ENCODE peak calls at places on chromosomes 5 and 9, in six cellular contexts. One of them, this sample, is unnamed.

GRCh38 chr5:6631441-6631840 is 1.4 kb downstream of the NSUN2 start:
- DNase-seq in GM06990: no peak
- DNase-seq in epithelial cell of esophagus: peak
- DNase-seq in testis: no peak
- DNase-seq in tibial nerve: no peak
- DNase-seq in progenitor cell of endocrine pancreas: no peak
- DNase-seq in this sample: no peak

GRCh38 chr9:132249123-132249522 is 87.3 kb downstream of the NTNG2 start:
- DNase-seq in GM06990: no peak
- DNase-seq in epithelial cell of esophagus: no peak
- DNase-seq in testis: no peak
- DNase-seq in tibial nerve: no peak
- DNase-seq in progenitor cell of endocrine pancreas: no peak
- DNase-seq in this sample: no peak

GRCh38 chr5:139178948-139179347 is 19.2 kb downstream of the SIL1 start:
- DNase-seq in GM06990: no peak
- DNase-seq in epithelial cell of esophagus: peak
- DNase-seq in testis: peak
- DNase-seq in tibial nerve: no peak
- DNase-seq in progenitor cell of endocrine pancreas: no peak
- DNase-seq in this sample: no peak

GRCh38 chr5:10663531-10664183 is 97.4 kb downstream of the DAP start:
- DNase-seq in GM06990: no peak
- DNase-seq in epithelial cell of esophagus: no peak
- DNase-seq in testis: peak
- DNase-seq in tibial nerve: no peak
- DNase-seq in progenitor cell of endocrine pancreas: no peak
- DNase-seq in this sample: no peak

GRCh38 chr5:146515473-146516150 is 378 bp downstream of the GPR151 start:
- DNase-seq in GM06990: no peak
- DNase-seq in epithelial cell of esophagus: no peak
- DNase-seq in testis: no peak
- DNase-seq in tibial nerve: no peak
- DNase-seq in progenitor cell of endocrine pancreas: no peak
- DNase-seq in this sample: no peak

GRCh38 chr5:101838329-101838964 is 457.6 kb downstream of the SLCO4C1 start:
- DNase-seq in GM06990: no peak
- DNase-seq in epithelial cell of esophagus: no peak
- DNase-seq in testis: no peak
- DNase-seq in tibial nerve: no peak
- DNase-seq in progenitor cell of endocrine pancreas: no peak
- DNase-seq in this sample: no peak

GRCh38 chr5:177432143-177432904 is 5.8 kb downstream of the GRK6 start:
- DNase-seq in GM06990: no peak
- DNase-seq in epithelial cell of esophagus: no peak
- DNase-seq in testis: no peak
- DNase-seq in tibial nerve: no peak
- DNase-seq in progenitor cell of endocrine pancreas: no peak
- DNase-seq in this sample: no peak

GRCh38 chr9:14585730-14586473 is 107.3 kb downstream of the ZDHHC21 start:
- DNase-seq in GM06990: peak
- DNase-seq in epithelial cell of esophagus: no peak
- DNase-seq in testis: no peak
- DNase-seq in tibial nerve: no peak
- DNase-seq in progenitor cell of endocrine pancreas: no peak
- DNase-seq in this sample: peak

GRCh38 chr9:121720311-121720991 is 69.0 kb downstream of the DAB2IP start:
- DNase-seq in GM06990: no peak
- DNase-seq in epithelial cell of esophagus: peak
- DNase-seq in testis: no peak
- DNase-seq in tibial nerve: no peak
- DNase-seq in progenitor cell of endocrine pancreas: no peak
- DNase-seq in this sample: no peak

GRCh38 chr9:2317591-2317990 is 302.4 kb downstream of the SMARCA2 start:
- DNase-seq in GM06990: no peak
- DNase-seq in epithelial cell of esophagus: peak
- DNase-seq in testis: no peak
- DNase-seq in tibial nerve: no peak
- DNase-seq in progenitor cell of endocrine pancreas: no peak
- DNase-seq in this sample: no peak

GRCh38 chr5:45521067-45521466 is 175.1 kb downstream of the HCN1 start:
- DNase-seq in GM06990: no peak
- DNase-seq in epithelial cell of esophagus: peak
- DNase-seq in testis: peak
- DNase-seq in tibial nerve: no peak
- DNase-seq in progenitor cell of endocrine pancreas: peak
- DNase-seq in this sample: no peak

GRCh38 chr5:172533399-172534228 is 79.3 kb upstream of the SH3PXD2B start:
- DNase-seq in GM06990: peak
- DNase-seq in epithelial cell of esophagus: peak
- DNase-seq in testis: no peak
- DNase-seq in tibial nerve: no peak
- DNase-seq in progenitor cell of endocrine pancreas: no peak
- DNase-seq in this sample: no peak

GRCh38 chr5:166962470-166962869 is 1329.0 kb upstream of the WWC1 start:
- DNase-seq in GM06990: no peak
- DNase-seq in epithelial cell of esophagus: no peak
- DNase-seq in testis: no peak
- DNase-seq in tibial nerve: no peak
- DNase-seq in progenitor cell of endocrine pancreas: no peak
- DNase-seq in this sample: no peak

GRCh38 chr5:169551146-169551545 is 32.4 kb upstream of the SPDL1 start:
- DNase-seq in GM06990: no peak
- DNase-seq in epithelial cell of esophagus: no peak
- DNase-seq in testis: no peak
- DNase-seq in tibial nerve: no peak
- DNase-seq in progenitor cell of endocrine pancreas: no peak
- DNase-seq in this sample: no peak

GRCh38 chr9:105039180-105039799 is 111.3 kb upstream of the ABCA1 start:
- DNase-seq in GM06990: no peak
- DNase-seq in epithelial cell of esophagus: peak
- DNase-seq in testis: no peak
- DNase-seq in tibial nerve: no peak
- DNase-seq in progenitor cell of endocrine pancreas: no peak
- DNase-seq in this sample: no peak

GRCh38 chr5:172412724-172413260 is 41.5 kb downstream of the SH3PXD2B start:
- DNase-seq in GM06990: peak
- DNase-seq in epithelial cell of esophagus: peak
- DNase-seq in testis: peak
- DNase-seq in tibial nerve: peak
- DNase-seq in progenitor cell of endocrine pancreas: no peak
- DNase-seq in this sample: no peak

GRCh38 chr5:134139377-134139851 is 24.9 kb downstream of the TCF7 start:
- DNase-seq in GM06990: no peak
- DNase-seq in epithelial cell of esophagus: no peak
- DNase-seq in testis: peak
- DNase-seq in tibial nerve: no peak
- DNase-seq in progenitor cell of endocrine pancreas: no peak
- DNase-seq in this sample: no peak

GRCh38 chr9:104586496-104587180 is 12.6 kb downstream of the OR13C5 start:
- DNase-seq in GM06990: no peak
- DNase-seq in epithelial cell of esophagus: no peak
- DNase-seq in testis: no peak
- DNase-seq in tibial nerve: no peak
- DNase-seq in progenitor cell of endocrine pancreas: no peak
- DNase-seq in this sample: no peak

GRCh38 chr9:129584136-129584535 is 36.8 kb downstream of the C9orf50 start:
- DNase-seq in GM06990: peak
- DNase-seq in epithelial cell of esophagus: peak
- DNase-seq in testis: peak
- DNase-seq in tibial nerve: no peak
- DNase-seq in progenitor cell of endocrine pancreas: no peak
- DNase-seq in this sample: peak

GRCh38 chr5:149829954-149830353 is 99.8 kb downstream of the PPARGC1B start:
- DNase-seq in GM06990: no peak
- DNase-seq in epithelial cell of esophagus: no peak
- DNase-seq in testis: no peak
- DNase-seq in tibial nerve: no peak
- DNase-seq in progenitor cell of endocrine pancreas: no peak
- DNase-seq in this sample: peak

GRCh38 chr5:1033606-1034420 is 25.2 kb downstream of the NKD2 start:
- DNase-seq in GM06990: no peak
- DNase-seq in epithelial cell of esophagus: no peak
- DNase-seq in testis: no peak
- DNase-seq in tibial nerve: no peak
- DNase-seq in progenitor cell of endocrine pancreas: no peak
- DNase-seq in this sample: no peak

GRCh38 chr5:107676702-107677101 is 6.0 kb upstream of the EFNA5 start:
- DNase-seq in GM06990: no peak
- DNase-seq in epithelial cell of esophagus: no peak
- DNase-seq in testis: no peak
- DNase-seq in tibial nerve: no peak
- DNase-seq in progenitor cell of endocrine pancreas: no peak
- DNase-seq in this sample: no peak

GRCh38 chr5:145948921-145949320 is 12.5 kb downstream of the SH3RF2 start:
- DNase-seq in GM06990: no peak
- DNase-seq in epithelial cell of esophagus: peak
- DNase-seq in testis: no peak
- DNase-seq in tibial nerve: no peak
- DNase-seq in progenitor cell of endocrine pancreas: no peak
- DNase-seq in this sample: no peak

GRCh38 chr5:7094626-7095025 is 301.3 kb upstream of the ADCY2 start:
- DNase-seq in GM06990: no peak
- DNase-seq in epithelial cell of esophagus: peak
- DNase-seq in testis: peak
- DNase-seq in tibial nerve: no peak
- DNase-seq in progenitor cell of endocrine pancreas: peak
- DNase-seq in this sample: no peak

GRCh38 chr5:76204713-76205112 is 121.5 kb downstream of the SV2C start:
- DNase-seq in GM06990: no peak
- DNase-seq in epithelial cell of esophagus: peak
- DNase-seq in testis: no peak
- DNase-seq in tibial nerve: no peak
- DNase-seq in progenitor cell of endocrine pancreas: no peak
- DNase-seq in this sample: no peak

GRCh38 chr9:135698236-135698635 is 1.0 kb downstream of the SOHLH1 start:
- DNase-seq in GM06990: no peak
- DNase-seq in epithelial cell of esophagus: no peak
- DNase-seq in testis: no peak
- DNase-seq in tibial nerve: no peak
- DNase-seq in progenitor cell of endocrine pancreas: no peak
- DNase-seq in this sample: no peak

GRCh38 chr5:125526940-125527339 is 780.5 kb upstream of the ZNF608 start:
- DNase-seq in GM06990: no peak
- DNase-seq in epithelial cell of esophagus: peak
- DNase-seq in testis: no peak
- DNase-seq in tibial nerve: no peak
- DNase-seq in progenitor cell of endocrine pancreas: no peak
- DNase-seq in this sample: no peak
- TF ChIP-seq CTCF in GM06990: no peak
- TF ChIP-seq CTCF in epithelial cell of esophagus: no peak
- TF ChIP-seq CTCF in testis: no peak
- TF ChIP-seq CTCF in tibial nerve: no peak
- TF ChIP-seq CTCF in progenitor cell of endocrine pancreas: no peak
- TF ChIP-seq CTCF in this sample: no peak

DNA sequence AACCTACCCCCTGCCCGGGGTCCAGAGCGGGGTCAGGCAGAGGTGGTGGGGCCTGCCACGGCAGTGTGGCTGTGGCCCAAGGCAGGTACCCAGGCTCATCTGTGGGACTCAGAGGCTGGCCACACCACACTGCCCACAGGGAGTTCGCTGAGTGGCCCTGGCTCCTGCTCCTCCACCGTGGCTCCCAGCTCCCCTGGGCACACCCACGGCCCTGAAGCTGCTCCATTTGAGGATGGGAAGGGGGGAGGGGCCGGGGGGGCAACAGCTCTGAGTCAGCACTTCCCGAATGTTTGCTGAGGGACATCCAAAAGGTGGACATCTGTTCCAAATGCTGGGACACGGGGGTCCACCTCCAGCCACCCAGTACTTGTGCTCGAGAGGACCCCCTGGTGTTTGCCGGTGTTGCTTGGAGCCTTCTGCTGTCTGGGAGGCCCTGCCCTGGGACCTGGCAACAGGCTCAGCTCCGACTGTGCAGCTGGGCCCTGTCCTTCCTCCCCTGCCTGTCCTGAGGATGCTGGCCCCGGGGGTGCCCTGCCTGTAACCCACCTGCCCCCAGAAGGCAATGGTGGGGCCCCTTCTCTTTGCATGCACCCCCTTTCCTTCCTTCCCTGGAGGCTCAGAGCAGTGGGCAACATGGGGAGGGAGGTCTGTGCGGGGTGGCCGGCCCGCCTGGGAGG is 2.5 kb upstream of the NRARP start:
- DNase-seq in GM06990: peak
- DNase-seq in epithelial cell of esophagus: no peak
- DNase-seq in testis: no peak
- DNase-seq in tibial nerve: no peak
- DNase-seq in progenitor cell of endocrine pancreas: peak
- DNase-seq in this sample: no peak
- TF ChIP-seq CTCF in GM06990: no peak
- TF ChIP-seq CTCF in epithelial cell of esophagus: peak
- TF ChIP-seq CTCF in testis: no peak
- TF ChIP-seq CTCF in tibial nerve: no peak
- TF ChIP-seq CTCF in progenitor cell of endocrine pancreas: peak
- TF ChIP-seq CTCF in this sample: no peak

GRCh38 chr5:52964138-52964537 is 25.0 kb upstream of the ITGA2 start:
- DNase-seq in GM06990: no peak
- DNase-seq in epithelial cell of esophagus: peak
- DNase-seq in testis: no peak
- DNase-seq in tibial nerve: no peak
- DNase-seq in progenitor cell of endocrine pancreas: no peak
- DNase-seq in this sample: no peak
- TF ChIP-seq CTCF in GM06990: no peak
- TF ChIP-seq CTCF in epithelial cell of esophagus: peak
- TF ChIP-seq CTCF in testis: no peak
- TF ChIP-seq CTCF in tibial nerve: no peak
- TF ChIP-seq CTCF in progenitor cell of endocrine pancreas: no peak
- TF ChIP-seq CTCF in this sample: no peak

GRCh38 chr5:32552936-32553335 is 32.4 kb upstream of the SUB1 start:
- DNase-seq in GM06990: no peak
- DNase-seq in epithelial cell of esophagus: no peak
- DNase-seq in testis: no peak
- DNase-seq in tibial nerve: no peak
- DNase-seq in progenitor cell of endocrine pancreas: no peak
- DNase-seq in this sample: no peak
- TF ChIP-seq CTCF in GM06990: no peak
- TF ChIP-seq CTCF in epithelial cell of esophagus: no peak
- TF ChIP-seq CTCF in testis: no peak
- TF ChIP-seq CTCF in tibial nerve: no peak
- TF ChIP-seq CTCF in progenitor cell of endocrine pancreas: no peak
- TF ChIP-seq CTCF in this sample: no peak

GRCh38 chr5:179680014-179680779 is 637 bp downstream of the CBY3 start:
- DNase-seq in GM06990: no peak
- DNase-seq in epithelial cell of esophagus: no peak
- DNase-seq in testis: no peak
- DNase-seq in tibial nerve: no peak
- DNase-seq in progenitor cell of endocrine pancreas: no peak
- DNase-seq in this sample: no peak

GRCh38 chr5:179680780-179681411 is at the start of gene CBY3:
- DNase-seq in GM06990: no peak
- DNase-seq in epithelial cell of esophagus: no peak
- DNase-seq in testis: no peak
- DNase-seq in tibial nerve: no peak
- DNase-seq in progenitor cell of endocrine pancreas: no peak
- DNase-seq in this sample: no peak

GRCh38 chr5:179679014-179679674 is 1.7 kb downstream of the CBY3 start:
- DNase-seq in GM06990: no peak
- DNase-seq in epithelial cell of esophagus: peak
- DNase-seq in testis: peak
- DNase-seq in tibial nerve: peak
- DNase-seq in progenitor cell of endocrine pancreas: peak
- DNase-seq in this sample: peak

GRCh38 chr5:179678238-179679013 is 2.4 kb downstream of the CBY3 start:
- DNase-seq in GM06990: peak
- DNase-seq in epithelial cell of esophagus: peak
- DNase-seq in testis: peak
- DNase-seq in tibial nerve: peak
- DNase-seq in progenitor cell of endocrine pancreas: peak
- DNase-seq in this sample: peak
- TF ChIP-seq CTCF in GM06990: peak
- TF ChIP-seq CTCF in epithelial cell of esophagus: no peak
- TF ChIP-seq CTCF in testis: no peak
- TF ChIP-seq CTCF in tibial nerve: no peak
- TF ChIP-seq CTCF in progenitor cell of endocrine pancreas: peak
- TF ChIP-seq CTCF in this sample: no peak

This sample was measured in GM20000.